ENCODE peak calls at places on chromosomes 13 and 19, in six cellular contexts. N, M, V, Y, O and L are unnamed samples.

GRCh38 chr13:20664304-20664703 is 39.2 kb upstream of the IL17D start:
- DNase-seq in N (no peak), M (no peak), V (no peak), Y (no peak), O (no peak), L (no peak)

GRCh38 chr19:51689751-51690358 is 3.3 kb upstream of the SPACA6 start:
- DNase-seq in N (peak; percentile 37), M (no peak), V (no peak), Y (peak; percentile 82), O (peak; percentile 83), L (no peak)

GRCh38 chr13:34360702-34361101 is 542.8 kb downstream of the RFC3 start:
- DNase-seq in N (no peak), M (no peak), V (no peak), Y (no peak), O (no peak), L (no peak)

GRCh38 chr19:49435670-49436069 is 5.7 kb downstream of the SLC17A7 start:
- DNase-seq in N (no peak), M (no peak), V (no peak), Y (no peak), O (no peak), L (no peak)

GRCh38 chr19:2188708-2189385 is 25.1 kb downstream of the DOT1L start:
- DNase-seq in N (no peak), M (no peak), V (no peak), Y (no peak), O (no peak), L (no peak)

GRCh38 chr19:46955114-46955812 is 64.4 kb upstream of the NPAS1 start:
- DNase-seq in N (peak; percentile 75), M (no peak), V (peak; percentile 27), Y (no peak), O (no peak), L (peak; percentile 37)

GRCh38 chr13:34410653-34411052 is 531.4 kb upstream of the NBEA start:
- DNase-seq in N (no peak), M (no peak), V (no peak), Y (no peak), O (no peak), L (no peak)

GRCh38 chr13:36919206-36919832 is 719 bp downstream of the SMAD9 start:
- DNase-seq in N (no peak), M (no peak), V (peak; percentile 83), Y (peak; percentile 76), O (peak; percentile 67), L (no peak)

GRCh38 chr19:5818594-5818993 is 13.7 kb downstream of the NRTN start:
- DNase-seq in N (no peak), M (no peak), V (no peak), Y (no peak), O (no peak), L (no peak)

GRCh38 chr19:1161716-1162115 is 12.4 kb downstream of the SBNO2 start:
- DNase-seq in N (no peak), M (no peak), V (no peak), Y (no peak), O (no peak), L (no peak)

GRCh38 chr19:18023596-18024212 is 15.7 kb downstream of the ARRDC2 start:
- DNase-seq in N (peak; percentile 97), M (no peak), V (no peak), Y (no peak), O (no peak), L (peak; percentile 75)

GRCh38 chr19:50406156-50406820 is 12.4 kb upstream of the SPIB start:
- DNase-seq in N (no peak), M (no peak), V (no peak), Y (no peak), O (no peak), L (no peak)

GRCh38 chr13:73765651-73766384 is 368.4 kb downstream of the KLF12 start:
- DNase-seq in N (peak; percentile 95), M (no peak), V (peak; percentile 75), Y (peak; percentile 87), O (peak; percentile 57), L (peak; percentile 87)

GRCh38 chr19:38647966-38648788 is 728 bp downstream of the ACTN4 start:
- DNase-seq in N (peak; percentile 34), M (no peak), V (no peak), Y (no peak), O (no peak), L (no peak)

DNA sequence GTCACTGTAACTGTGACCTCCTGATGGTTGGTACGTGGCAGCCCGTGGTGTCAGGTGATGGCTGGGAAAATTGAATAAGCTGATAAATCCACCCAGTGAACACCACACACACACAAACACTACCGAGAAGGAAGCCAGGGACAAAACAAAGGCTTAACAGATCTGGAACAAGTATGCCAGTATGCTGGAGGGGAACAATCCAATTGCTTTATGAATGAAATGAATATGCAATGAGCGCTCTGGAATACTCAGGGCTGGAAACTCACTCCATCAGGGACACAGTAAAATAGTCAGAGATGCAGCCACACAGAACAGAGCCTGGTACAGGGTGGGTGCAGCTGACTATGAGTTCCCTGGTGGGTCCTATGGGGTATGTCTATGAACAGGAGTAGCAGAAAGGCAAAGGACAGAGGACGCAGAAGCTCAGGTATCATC is 16.7 kb downstream of the TMTC4 start:
- DNase-seq in N (no peak), M (no peak), V (no peak), Y (no peak), O (no peak), L (no peak)
- TF ChIP-seq EZH2 in N (no peak), M (no peak), V (no peak), Y (no peak), O (no peak), L (no peak)

DNA sequence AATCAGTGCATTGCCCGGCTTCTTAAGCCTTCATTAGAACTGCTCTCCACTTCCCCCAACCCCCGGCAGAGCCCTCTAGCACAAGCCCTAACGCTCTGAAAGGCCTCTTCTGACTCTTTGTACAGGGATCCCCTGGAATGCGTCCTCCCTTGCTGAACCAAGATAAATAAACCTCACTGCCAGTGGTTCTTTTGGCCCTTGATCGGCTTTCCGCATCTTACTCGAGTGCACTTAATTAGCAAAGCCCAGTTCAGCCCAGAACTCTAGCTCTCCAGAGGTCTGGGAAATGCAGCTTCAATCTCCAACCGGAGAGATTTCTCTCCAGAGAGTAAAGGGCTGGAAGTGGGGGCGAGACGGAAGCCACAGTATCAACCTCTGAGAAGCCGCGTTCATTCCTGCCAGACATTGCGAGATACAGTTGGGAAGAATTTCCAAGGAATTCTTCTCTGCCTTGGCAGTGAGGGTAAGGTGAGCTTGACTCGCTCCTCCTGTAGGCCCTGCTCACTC is 8.7 kb upstream of the ZNF444 start:
- DNase-seq in N (no peak), M (no peak), V (peak; percentile 50), Y (no peak), O (no peak), L (no peak)
- H3K27ac ChIP-seq in N (no peak overlapping the region), M (no peak overlapping the region), V (peak overlapping the region; percentile 45), Y (no peak overlapping the region), O (no peak overlapping the region), L (no peak overlapping the region)

GRCh38 chr13:90902255-90902654 is 445.2 kb upstream of the MIR17HG start:
- DNase-seq in N (no peak), M (no peak), V (no peak), Y (no peak), O (no peak), L (no peak)
- TF ChIP-seq POLR2AphosphoS5 in N (no peak), M (no peak), V (no peak), Y (no peak), O (no peak), L (no peak)

GRCh38 chr13:112063309-112063626 is 3.7 kb upstream of the SOX1 start:
- DNase-seq in N (no peak), M (no peak), V (no peak), Y (no peak), O (peak; percentile 71), L (no peak)

GRCh38 chr13:112062619-112063308 is 4.2 kb upstream of the SOX1 start:
- DNase-seq in N (no peak), M (no peak), V (no peak), Y (peak; percentile 77), O (peak; percentile 79), L (no peak)

GRCh38 chr13:112064222-112064621 is 2.7 kb upstream of the SOX1 start:
- DNase-seq in N (no peak), M (no peak), V (no peak), Y (no peak), O (no peak), L (no peak)

GRCh38 chr13:112062047-112062618 is 4.8 kb upstream of the SOX1 start:
- DNase-seq in N (no peak), M (no peak), V (no peak), Y (no peak), O (peak; percentile 58), L (no peak)

DNA sequence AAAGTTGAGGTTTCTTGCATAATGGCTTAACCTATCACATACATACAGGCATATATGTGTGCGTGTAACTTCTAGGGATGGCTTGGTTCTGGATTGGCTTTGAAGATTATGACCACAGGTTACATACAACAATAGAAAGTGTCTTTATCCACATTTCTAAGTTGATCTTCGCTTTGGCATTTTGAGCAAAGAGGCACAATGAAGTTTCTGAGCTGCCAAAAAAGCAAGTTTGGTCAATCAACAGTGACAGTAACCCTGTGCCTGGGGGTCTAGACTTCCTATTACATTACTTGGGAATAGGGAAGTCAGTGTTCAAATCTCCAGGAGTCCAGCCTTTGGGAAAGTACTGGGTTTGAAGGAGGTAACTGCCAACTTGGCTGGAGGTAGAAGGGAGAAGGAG is 3.1 kb upstream of the SOX1 start:
- DNase-seq in N (no peak), M (no peak), V (no peak), Y (no peak), O (no peak), L (no peak)
- TF ChIP-seq EZH2 in N (no peak), M (no peak), V (no peak), Y (peak; percentile 54), O (peak; percentile 79), L (no peak)

DNA sequence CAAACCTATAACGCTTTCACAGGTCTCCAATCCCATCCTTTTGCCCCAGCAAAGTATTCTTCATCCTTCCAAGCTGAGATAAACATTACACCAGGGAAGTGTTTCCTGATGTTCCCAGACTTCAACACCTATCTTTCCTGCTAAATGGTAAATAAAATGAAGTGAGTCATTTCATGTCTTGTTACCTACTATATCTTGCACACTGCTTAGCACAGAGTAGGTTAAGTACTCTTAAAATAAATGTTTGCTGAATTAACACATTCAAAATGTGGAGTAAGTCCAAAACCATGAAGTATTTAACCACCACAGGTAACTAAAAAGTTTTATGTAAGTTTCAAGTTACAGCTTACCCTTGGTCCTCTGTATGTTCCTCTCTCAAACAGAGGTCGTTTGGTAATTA is 3.4 kb downstream of the RBM26 start:
- DNase-seq in N (peak; percentile 9), M (no peak), V (no peak), Y (no peak), O (no peak), L (no peak)
- H3K27ac ChIP-seq in N (no peak overlapping the region), M (no peak overlapping the region), V (no peak overlapping the region), Y (no peak overlapping the region), O (no peak overlapping the region), L (peak overlapping the region; percentile 26)